ENCODE peak calls at places on chromosomes 7 and 10, in seven cellular contexts. One of them, this sample, is unnamed. For H3K4me1, the result is how much of the 10 kb centered on the place peaks cover.

GRCh38 chr7:17849504-17849903 is 90.8 kb downstream of the SNX13 start:
- DNase-seq in keratinocyte: no peak
- DNase-seq in ovary: no peak
- DNase-seq in testis: no peak
- DNase-seq in neural progenitor cell: no peak
- DNase-seq in kidney: no peak
- DNase-seq in psoas muscle: no peak
- DNase-seq in this sample: no peak

GRCh38 chr7:123352226-123352550 is 152.4 kb upstream of the SLC13A1 start:
- DNase-seq in keratinocyte: no peak
- DNase-seq in ovary: no peak
- DNase-seq in testis: no peak
- DNase-seq in neural progenitor cell: no peak
- DNase-seq in kidney: no peak
- DNase-seq in psoas muscle: no peak
- DNase-seq in this sample: no peak

GRCh38 chr7:22193361-22194016 is 163.5 kb downstream of the RAPGEF5 start:
- DNase-seq in keratinocyte: no peak
- DNase-seq in ovary: peak
- DNase-seq in testis: peak
- DNase-seq in neural progenitor cell: peak
- DNase-seq in kidney: peak
- DNase-seq in psoas muscle: no peak
- DNase-seq in this sample: peak

GRCh38 chr10:21526952-21527633 is 1.6 kb upstream of the SKIDA1 start:
- DNase-seq in keratinocyte: no peak
- DNase-seq in ovary: peak
- DNase-seq in testis: peak
- DNase-seq in neural progenitor cell: peak
- DNase-seq in kidney: peak
- DNase-seq in psoas muscle: peak
- DNase-seq in this sample: peak

GRCh38 chr10:114767101-114767588 is 54.4 kb upstream of the FHIP2A start:
- DNase-seq in keratinocyte: no peak
- DNase-seq in ovary: no peak
- DNase-seq in testis: no peak
- DNase-seq in neural progenitor cell: no peak
- DNase-seq in kidney: no peak
- DNase-seq in psoas muscle: no peak
- DNase-seq in this sample: no peak

GRCh38 chr10:131846224-131847101 is 54.3 kb upstream of the PPP2R2D start:
- DNase-seq in keratinocyte: no peak
- DNase-seq in ovary: no peak
- DNase-seq in testis: no peak
- DNase-seq in neural progenitor cell: no peak
- DNase-seq in kidney: no peak
- DNase-seq in psoas muscle: no peak
- DNase-seq in this sample: peak

GRCh38 chr10:110500515-110500905 is 2.8 kb downstream of the DUSP5 start:
- DNase-seq in keratinocyte: no peak
- DNase-seq in ovary: no peak
- DNase-seq in testis: no peak
- DNase-seq in neural progenitor cell: no peak
- DNase-seq in kidney: peak
- DNase-seq in psoas muscle: no peak
- DNase-seq in this sample: no peak

GRCh38 chr7:131108212-131108980 is 219.3 kb upstream of the MKLN1 start:
- DNase-seq in keratinocyte: no peak
- DNase-seq in ovary: no peak
- DNase-seq in testis: no peak
- DNase-seq in neural progenitor cell: no peak
- DNase-seq in kidney: peak
- DNase-seq in psoas muscle: peak
- DNase-seq in this sample: no peak

GRCh38 chr10:21624951-21625350 is 90.9 kb downstream of the MLLT10 start:
- DNase-seq in keratinocyte: no peak
- DNase-seq in ovary: no peak
- DNase-seq in testis: no peak
- DNase-seq in neural progenitor cell: no peak
- DNase-seq in kidney: no peak
- DNase-seq in psoas muscle: no peak
- DNase-seq in this sample: no peak

GRCh38 chr7:70700935-70701425 is 431.0 kb upstream of the GALNT17 start:
- DNase-seq in keratinocyte: no peak
- DNase-seq in ovary: no peak
- DNase-seq in testis: no peak
- DNase-seq in neural progenitor cell: peak
- DNase-seq in kidney: no peak
- DNase-seq in psoas muscle: no peak
- DNase-seq in this sample: no peak

GRCh38 chr7:92797693-92798092 is 38.7 kb downstream of the CDK6 start:
- DNase-seq in keratinocyte: no peak
- DNase-seq in ovary: no peak
- DNase-seq in testis: no peak
- DNase-seq in neural progenitor cell: no peak
- DNase-seq in kidney: no peak
- DNase-seq in psoas muscle: no peak
- DNase-seq in this sample: no peak

GRCh38 chr10:3737811-3738311 is 47.1 kb downstream of the KLF6 start:
- DNase-seq in keratinocyte: no peak
- DNase-seq in ovary: no peak
- DNase-seq in testis: no peak
- DNase-seq in neural progenitor cell: no peak
- DNase-seq in kidney: no peak
- DNase-seq in psoas muscle: no peak
- DNase-seq in this sample: no peak

GRCh38 chr10:110413049-110413783 is 84.5 kb upstream of the DUSP5 start:
- DNase-seq in keratinocyte: no peak
- DNase-seq in ovary: no peak
- DNase-seq in testis: no peak
- DNase-seq in neural progenitor cell: no peak
- DNase-seq in kidney: no peak
- DNase-seq in psoas muscle: no peak
- DNase-seq in this sample: no peak

GRCh38 chr10:61958793-61959192 is 57.3 kb downstream of the ARID5B start:
- DNase-seq in keratinocyte: no peak
- DNase-seq in ovary: no peak
- DNase-seq in testis: no peak
- DNase-seq in neural progenitor cell: no peak
- DNase-seq in kidney: no peak
- DNase-seq in psoas muscle: no peak
- DNase-seq in this sample: no peak

GRCh38 chr7:3461923-3462322 is 160.9 kb downstream of the SDK1 start:
- DNase-seq in keratinocyte: no peak
- DNase-seq in ovary: no peak
- DNase-seq in testis: no peak
- DNase-seq in neural progenitor cell: no peak
- DNase-seq in kidney: no peak
- DNase-seq in psoas muscle: no peak
- DNase-seq in this sample: no peak

GRCh38 chr10:11625019-11625735 is 13.7 kb upstream of the USP6NL start:
- DNase-seq in keratinocyte: no peak
- DNase-seq in ovary: no peak
- DNase-seq in testis: no peak
- DNase-seq in neural progenitor cell: no peak
- DNase-seq in kidney: no peak
- DNase-seq in psoas muscle: no peak
- DNase-seq in this sample: no peak

GRCh38 chr10:33381391-33381790 is 46.9 kb upstream of the NRP1 start:
- DNase-seq in keratinocyte: no peak
- DNase-seq in ovary: no peak
- DNase-seq in testis: no peak
- DNase-seq in neural progenitor cell: no peak
- DNase-seq in kidney: no peak
- DNase-seq in psoas muscle: no peak
- DNase-seq in this sample: no peak

GRCh38 chr7:112497481-112497880 is 16.7 kb downstream of the LSMEM1 start:
- DNase-seq in keratinocyte: no peak
- DNase-seq in ovary: no peak
- DNase-seq in testis: no peak
- DNase-seq in neural progenitor cell: no peak
- DNase-seq in kidney: no peak
- DNase-seq in psoas muscle: no peak
- DNase-seq in this sample: no peak

DNA sequence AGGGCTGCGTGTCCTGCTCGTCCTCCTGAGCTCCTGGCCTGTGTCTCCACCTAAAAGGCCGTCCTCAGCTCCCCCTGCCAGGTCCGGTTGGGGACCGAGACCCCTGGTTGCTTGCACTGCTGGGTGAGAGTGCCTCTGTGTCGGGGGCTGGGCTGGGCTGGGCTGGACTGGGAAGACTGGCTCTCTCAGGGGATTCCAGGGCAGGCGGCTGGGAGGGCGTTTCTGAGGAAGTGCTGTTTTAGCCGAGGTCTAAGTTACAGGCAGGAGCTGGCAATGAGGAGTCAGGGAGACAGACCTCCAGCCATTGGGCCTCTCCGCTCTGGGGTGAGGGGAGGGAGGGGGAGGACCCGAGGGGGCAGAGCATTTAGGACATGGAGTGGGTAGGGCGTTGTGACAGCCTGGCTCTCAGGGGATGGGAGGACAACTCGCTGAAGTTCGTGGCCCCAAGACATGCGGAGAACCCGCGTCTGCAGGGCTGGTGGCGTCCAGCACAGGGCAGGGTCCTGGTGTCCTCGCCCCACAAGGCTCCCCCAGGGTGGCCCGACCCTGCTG is 20.9 kb downstream of the FOXK1 start:
- DNase-seq in keratinocyte: no peak
- DNase-seq in ovary: no peak
- DNase-seq in testis: no peak
- DNase-seq in neural progenitor cell: no peak
- DNase-seq in kidney: peak
- DNase-seq in psoas muscle: no peak
- DNase-seq in this sample: peak
- H3K4me1 ChIP-seq in keratinocyte: under half
- H3K4me1 ChIP-seq in ovary: under half
- H3K4me1 ChIP-seq in testis: under half
- H3K4me1 ChIP-seq in neural progenitor cell: under half
- H3K4me1 ChIP-seq in kidney: under half
- H3K4me1 ChIP-seq in psoas muscle: under half
- H3K4me1 ChIP-seq in this sample: under half

GRCh38 chr10:117135480-117136140 is 2.5 kb downstream of the VAX1 start:
- DNase-seq in keratinocyte: no peak
- DNase-seq in ovary: no peak
- DNase-seq in testis: no peak
- DNase-seq in neural progenitor cell: no peak
- DNase-seq in kidney: no peak
- DNase-seq in psoas muscle: no peak
- DNase-seq in this sample: peak

GRCh38 chr10:117137031-117137910 is 799 bp downstream of the VAX1 start:
- DNase-seq in keratinocyte: no peak
- DNase-seq in ovary: no peak
- DNase-seq in testis: no peak
- DNase-seq in neural progenitor cell: peak
- DNase-seq in kidney: peak
- DNase-seq in psoas muscle: no peak
- DNase-seq in this sample: peak

GRCh38 chr10:117135026-117135372 is 3.1 kb downstream of the VAX1 start:
- DNase-seq in keratinocyte: no peak
- DNase-seq in ovary: no peak
- DNase-seq in testis: no peak
- DNase-seq in neural progenitor cell: no peak
- DNase-seq in kidney: no peak
- DNase-seq in psoas muscle: no peak
- DNase-seq in this sample: no peak

GRCh38 chr10:117137911-117138642 is at the start of gene VAX1:
- DNase-seq in keratinocyte: no peak
- DNase-seq in ovary: no peak
- DNase-seq in testis: no peak
- DNase-seq in neural progenitor cell: peak
- DNase-seq in kidney: no peak
- DNase-seq in psoas muscle: no peak
- DNase-seq in this sample: peak

DNA sequence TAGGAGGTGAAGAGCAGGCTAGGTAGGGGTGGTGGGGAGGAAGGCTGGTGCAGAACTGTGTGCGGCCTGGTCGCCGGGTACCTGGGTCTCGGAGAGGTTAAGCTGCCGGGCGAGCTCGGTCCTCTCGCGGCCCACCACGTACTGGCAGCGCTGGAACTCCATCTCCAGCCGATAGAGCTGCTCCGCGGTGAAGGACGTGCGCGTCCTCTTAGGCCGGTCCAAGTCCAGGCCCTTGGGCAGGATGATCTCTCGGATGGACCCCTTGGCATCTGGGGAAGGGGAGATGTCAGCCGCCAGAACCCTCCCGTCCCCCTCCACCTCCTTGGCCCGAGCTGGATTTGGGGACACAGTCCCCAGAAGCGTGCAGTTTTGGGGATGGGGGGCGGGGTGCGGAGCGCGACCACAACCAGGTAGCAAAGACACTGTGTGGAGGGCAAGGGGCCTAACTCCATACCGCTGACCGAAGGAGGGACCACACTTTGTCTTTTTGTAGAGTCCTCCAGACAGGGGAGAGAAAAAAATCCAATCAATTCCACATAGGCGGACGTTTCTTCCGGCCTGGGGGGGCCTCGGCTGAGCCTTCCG is 1.6 kb downstream of the VAX1 start:
- DNase-seq in keratinocyte: no peak
- DNase-seq in ovary: no peak
- DNase-seq in testis: no peak
- DNase-seq in neural progenitor cell: peak
- DNase-seq in kidney: no peak
- DNase-seq in psoas muscle: no peak
- DNase-seq in this sample: no peak
- H3K4me3 ChIP-seq in keratinocyte: peak
- H3K4me3 ChIP-seq in ovary: no peak
- H3K4me3 ChIP-seq in testis: peak
- H3K4me3 ChIP-seq in neural progenitor cell: peak
- H3K4me3 ChIP-seq in kidney: no peak
- H3K4me3 ChIP-seq in psoas muscle: peak
- H3K4me3 ChIP-seq in this sample: peak

GRCh38 chr10:5478694-5479305 is 20.6 kb downstream of the CALML5 start:
- DNase-seq in keratinocyte: no peak
- DNase-seq in ovary: no peak
- DNase-seq in testis: no peak
- DNase-seq in neural progenitor cell: no peak
- DNase-seq in kidney: no peak
- DNase-seq in psoas muscle: no peak
- DNase-seq in this sample: no peak
- H3K4me1 ChIP-seq in keratinocyte: under half
- H3K4me1 ChIP-seq in ovary: under half
- H3K4me1 ChIP-seq in testis: under half
- H3K4me1 ChIP-seq in neural progenitor cell: under half
- H3K4me1 ChIP-seq in kidney: under half
- H3K4me1 ChIP-seq in psoas muscle: under half
- H3K4me1 ChIP-seq in this sample: under half

GRCh38 chr10:8051109-8051781 is 3.2 kb upstream of the GATA3 start:
- DNase-seq in keratinocyte: no peak
- DNase-seq in ovary: no peak
- DNase-seq in testis: no peak
- DNase-seq in neural progenitor cell: peak
- DNase-seq in kidney: no peak
- DNase-seq in psoas muscle: no peak
- DNase-seq in this sample: no peak
- H3K4me3 ChIP-seq in keratinocyte: no peak
- H3K4me3 ChIP-seq in ovary: no peak
- H3K4me3 ChIP-seq in testis: peak
- H3K4me3 ChIP-seq in neural progenitor cell: peak
- H3K4me3 ChIP-seq in kidney: no peak
- H3K4me3 ChIP-seq in psoas muscle: peak
- H3K4me3 ChIP-seq in this sample: no peak